ENCODE peak calls at places on chromosomes 16 and 17, in ten cellular contexts. One of them, this sample, is unnamed.

GRCh38 chr16:19071811-19072777 is 4.7 kb downstream of the COQ7 start:
- DNase-seq in smooth muscle cell of the brain vasculature: no peak
- DNase-seq in mammary epithelial cell: peak
- DNase-seq in NCI-H1930: no peak
- DNase-seq in EL: peak
- DNase-seq in AG10803: peak
- DNase-seq in Peyer's patch: peak
- DNase-seq in effector CD4-positive, alpha-beta T cell: peak
- DNase-seq in nucleus accumbens: peak
- DNase-seq in effector memory CD4-positive, alpha-beta T cell: peak
- DNase-seq in this sample: no peak

GRCh38 chr16:12420661-12421209 is 383.0 kb downstream of the CPPED1 start:
- DNase-seq in mammary epithelial cell: peak
- DNase-seq in Peyer's patch: no peak
- DNase-seq in nucleus accumbens: no peak
- DNase-seq in AG10803: no peak
- DNase-seq in effector CD4-positive, alpha-beta T cell: no peak
- DNase-seq in NCI-H1930: no peak
- DNase-seq in smooth muscle cell of the brain vasculature: no peak
- DNase-seq in EL: no peak
- DNase-seq in effector memory CD4-positive, alpha-beta T cell: no peak
- DNase-seq in this sample: no peak

GRCh38 chr17:74859439-74860228 is at the start of gene GRIN2C:
- DNase-seq in mammary epithelial cell: no peak
- DNase-seq in NCI-H1930: no peak
- DNase-seq in nucleus accumbens: no peak
- DNase-seq in effector CD4-positive, alpha-beta T cell: peak
- DNase-seq in effector memory CD4-positive, alpha-beta T cell: no peak
- DNase-seq in Peyer's patch: no peak
- DNase-seq in smooth muscle cell of the brain vasculature: no peak
- DNase-seq in EL: no peak
- DNase-seq in AG10803: no peak
- DNase-seq in this sample: no peak

GRCh38 chr16:65763640-65764305 is 602.7 kb upstream of the CDH5 start:
- DNase-seq in NCI-H1930: no peak
- DNase-seq in mammary epithelial cell: no peak
- DNase-seq in AG10803: no peak
- DNase-seq in smooth muscle cell of the brain vasculature: no peak
- DNase-seq in EL: no peak
- DNase-seq in nucleus accumbens: no peak
- DNase-seq in effector memory CD4-positive, alpha-beta T cell: no peak
- DNase-seq in Peyer's patch: no peak
- DNase-seq in effector CD4-positive, alpha-beta T cell: no peak
- DNase-seq in this sample: no peak

GRCh38 chr16:84266451-84266850 is 26.6 kb upstream of the KCNG4 start:
- DNase-seq in effector CD4-positive, alpha-beta T cell: peak
- DNase-seq in EL: peak
- DNase-seq in mammary epithelial cell: peak
- DNase-seq in effector memory CD4-positive, alpha-beta T cell: peak
- DNase-seq in NCI-H1930: peak
- DNase-seq in Peyer's patch: peak
- DNase-seq in AG10803: peak
- DNase-seq in nucleus accumbens: peak
- DNase-seq in smooth muscle cell of the brain vasculature: no peak
- DNase-seq in this sample: no peak

GRCh38 chr16:8814095-8814806 is 16.6 kb downstream of the PMM2 start:
- DNase-seq in nucleus accumbens: no peak
- DNase-seq in effector CD4-positive, alpha-beta T cell: no peak
- DNase-seq in effector memory CD4-positive, alpha-beta T cell: no peak
- DNase-seq in mammary epithelial cell: no peak
- DNase-seq in AG10803: no peak
- DNase-seq in Peyer's patch: no peak
- DNase-seq in smooth muscle cell of the brain vasculature: no peak
- DNase-seq in NCI-H1930: no peak
- DNase-seq in EL: no peak
- DNase-seq in this sample: no peak

GRCh38 chr16:77780378-77780837 is 8.0 kb upstream of the VAT1L start:
- DNase-seq in mammary epithelial cell: peak
- DNase-seq in NCI-H1930: no peak
- DNase-seq in smooth muscle cell of the brain vasculature: peak
- DNase-seq in EL: peak
- DNase-seq in effector CD4-positive, alpha-beta T cell: no peak
- DNase-seq in nucleus accumbens: no peak
- DNase-seq in effector memory CD4-positive, alpha-beta T cell: no peak
- DNase-seq in Peyer's patch: no peak
- DNase-seq in AG10803: peak
- DNase-seq in this sample: no peak

GRCh38 chr16:59971264-59971663 is 1237.1 kb upstream of the GOT2 start:
- DNase-seq in mammary epithelial cell: peak
- DNase-seq in AG10803: no peak
- DNase-seq in Peyer's patch: no peak
- DNase-seq in effector memory CD4-positive, alpha-beta T cell: no peak
- DNase-seq in smooth muscle cell of the brain vasculature: no peak
- DNase-seq in effector CD4-positive, alpha-beta T cell: no peak
- DNase-seq in EL: peak
- DNase-seq in NCI-H1930: no peak
- DNase-seq in nucleus accumbens: no peak
- DNase-seq in this sample: no peak

GRCh38 chr16:83899272-83899897 is 470 bp downstream of the MLYCD start:
- DNase-seq in effector CD4-positive, alpha-beta T cell: peak
- DNase-seq in EL: peak
- DNase-seq in smooth muscle cell of the brain vasculature: no peak
- DNase-seq in AG10803: peak
- DNase-seq in mammary epithelial cell: peak
- DNase-seq in nucleus accumbens: no peak
- DNase-seq in NCI-H1930: peak
- DNase-seq in Peyer's patch: peak
- DNase-seq in effector memory CD4-positive, alpha-beta T cell: peak
- DNase-seq in this sample: no peak

GRCh38 chr17:18186271-18186982 is 2.8 kb downstream of the ALKBH5 start:
- DNase-seq in effector CD4-positive, alpha-beta T cell: no peak
- DNase-seq in nucleus accumbens: no peak
- DNase-seq in AG10803: peak
- DNase-seq in NCI-H1930: no peak
- DNase-seq in EL: peak
- DNase-seq in smooth muscle cell of the brain vasculature: no peak
- DNase-seq in effector memory CD4-positive, alpha-beta T cell: no peak
- DNase-seq in mammary epithelial cell: no peak
- DNase-seq in Peyer's patch: no peak
- DNase-seq in this sample: no peak

GRCh38 chr17:63140255-63140654 is 174.2 kb downstream of the TANC2 start:
- DNase-seq in mammary epithelial cell: no peak
- DNase-seq in effector memory CD4-positive, alpha-beta T cell: no peak
- DNase-seq in EL: peak
- DNase-seq in effector CD4-positive, alpha-beta T cell: no peak
- DNase-seq in nucleus accumbens: no peak
- DNase-seq in AG10803: peak
- DNase-seq in Peyer's patch: no peak
- DNase-seq in smooth muscle cell of the brain vasculature: peak
- DNase-seq in NCI-H1930: no peak
- DNase-seq in this sample: no peak

GRCh38 chr16:87809150-87809902 is 43.5 kb upstream of the KLHDC4 start:
- DNase-seq in effector CD4-positive, alpha-beta T cell: no peak
- DNase-seq in Peyer's patch: no peak
- DNase-seq in effector memory CD4-positive, alpha-beta T cell: no peak
- DNase-seq in mammary epithelial cell: no peak
- DNase-seq in nucleus accumbens: no peak
- DNase-seq in AG10803: no peak
- DNase-seq in NCI-H1930: no peak
- DNase-seq in smooth muscle cell of the brain vasculature: no peak
- DNase-seq in EL: no peak
- DNase-seq in this sample: no peak

GRCh38 chr17:4520060-4520880 is 21.6 kb downstream of the SPNS2 start:
- DNase-seq in effector CD4-positive, alpha-beta T cell: no peak
- DNase-seq in nucleus accumbens: no peak
- DNase-seq in AG10803: no peak
- DNase-seq in effector memory CD4-positive, alpha-beta T cell: no peak
- DNase-seq in NCI-H1930: no peak
- DNase-seq in smooth muscle cell of the brain vasculature: no peak
- DNase-seq in EL: no peak
- DNase-seq in Peyer's patch: no peak
- DNase-seq in mammary epithelial cell: no peak
- DNase-seq in this sample: no peak

GRCh38 chr17:67546578-67547527 is 169.8 kb downstream of the PITPNC1 start:
- DNase-seq in smooth muscle cell of the brain vasculature: no peak
- DNase-seq in effector memory CD4-positive, alpha-beta T cell: no peak
- DNase-seq in effector CD4-positive, alpha-beta T cell: no peak
- DNase-seq in mammary epithelial cell: no peak
- DNase-seq in Peyer's patch: peak
- DNase-seq in nucleus accumbens: peak
- DNase-seq in AG10803: no peak
- DNase-seq in NCI-H1930: no peak
- DNase-seq in EL: no peak
- DNase-seq in this sample: no peak

GRCh38 chr17:77429985-77430752 is 289.4 kb downstream of the SEC14L1 start:
- DNase-seq in effector CD4-positive, alpha-beta T cell: peak
- DNase-seq in effector memory CD4-positive, alpha-beta T cell: peak
- DNase-seq in Peyer's patch: peak
- DNase-seq in EL: peak
- DNase-seq in AG10803: peak
- DNase-seq in mammary epithelial cell: peak
- DNase-seq in NCI-H1930: no peak
- DNase-seq in nucleus accumbens: no peak
- DNase-seq in smooth muscle cell of the brain vasculature: peak
- DNase-seq in this sample: no peak

This sample was measured in NCI-H2107.